ENCODE peak calls at places on chromosomes 2 and 18, in seven cellular contexts. X is CD4-positive, CD25-positive, alpha-beta regulatory T cell; U is heart left ventricle; P is neural progenitor cell; F is adipocyte; D is brain microvascular endothelial cell; A is cardiac muscle cell. I is an unnamed sample.

GRCh38 chr2:60550984-60551240 is 2.5 kb downstream of the BCL11A start:
- DNase-seq in U (no peak), X (no peak), F (no peak), P (no peak), A (no peak), D (no peak), I (no peak)

GRCh38 chr2:223971731-223972130 is 14.5 kb downstream of the MRPL44 start:
- DNase-seq in P (no peak), A (no peak), X (no peak), D (no peak), F (no peak), U (no peak), I (no peak)

GRCh38 chr2:26477911-26478253 is at the start of gene OTOF:
- DNase-seq in X (no peak), A (peak), U (peak), F (peak), D (peak), P (no peak), I (no peak)

GRCh38 chr2:219125225-219125885 is 35.3 kb downstream of the NHEJ1 start:
- DNase-seq in U (peak), F (peak), A (peak), P (no peak), D (peak), X (no peak), I (peak)

GRCh38 chr2:220143336-220143735 is 515.9 kb downstream of the SLC4A3 start:
- DNase-seq in D (peak), X (no peak), F (peak), P (no peak), U (no peak), A (peak), I (no peak)

GRCh38 chr2:1730047-1730937 is 14.0 kb downstream of the PXDN start:
- DNase-seq in D (no peak), U (no peak), P (peak), X (no peak), A (peak), F (peak), I (peak)

GRCh38 chr18:3248062-3248669 is 565 bp downstream of the MYL12A start:
- DNase-seq in P (peak), F (peak), A (peak), U (no peak), X (no peak), D (no peak), I (no peak)

GRCh38 chr2:149261672-149262071 is 68.7 kb upstream of the LYPD6 start:
- DNase-seq in F (no peak), D (no peak), U (no peak), X (no peak), P (no peak), A (no peak), I (no peak)

GRCh38 chr2:231640646-231641111 is 48.0 kb downstream of the TEX44 start:
- DNase-seq in F (no peak), A (no peak), X (no peak), P (peak), U (peak), D (peak), I (peak)

GRCh38 chr2:227164745-227165350 is 424 bp downstream of the COL4A3 start:
- DNase-seq in F (no peak), D (no peak), P (peak), X (no peak), A (no peak), U (peak), I (peak)
- H3K4me3 ChIP-seq in F (peak), D (peak), P (peak), X (no peak), A (peak), U (peak), I (peak)

GRCh38 chr2:88067598-88067997 is at the start of gene SMYD1:
- DNase-seq in X (no peak), U (peak), D (no peak), A (no peak), P (no peak), F (no peak), I (no peak)
- H3K4me3 ChIP-seq in X (no peak), U (peak), D (no peak), A (peak), P (no peak), F (no peak), I (no peak)

DNA sequence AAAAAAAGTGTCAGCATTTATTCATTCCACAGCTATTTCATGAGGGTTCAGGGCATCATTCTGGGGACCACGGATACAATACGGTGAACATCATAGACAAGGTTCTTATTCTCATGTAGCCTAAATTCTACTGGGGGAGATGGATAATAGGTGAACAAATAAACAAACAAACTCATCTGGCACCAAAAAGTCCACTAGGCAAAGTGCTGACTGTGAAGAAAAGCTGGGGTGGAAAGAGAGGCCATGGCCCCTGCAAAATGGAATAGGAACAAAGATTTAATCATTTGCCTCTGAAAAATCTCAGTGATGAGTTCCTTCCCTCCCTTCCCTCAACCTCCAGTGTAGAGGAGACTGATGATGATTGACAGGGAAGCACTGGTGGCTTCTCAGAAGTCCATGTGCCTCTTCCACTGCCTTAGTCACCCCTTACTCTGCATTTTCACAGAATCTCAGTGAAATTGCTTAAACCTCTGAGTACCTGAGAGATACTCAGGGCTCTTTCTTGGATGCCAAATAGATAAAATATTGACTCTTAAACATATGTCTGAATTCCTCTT is 69.3 kb upstream of the IL1R1 start:
- DNase-seq in D (no peak), P (no peak), U (no peak), X (no peak), F (no peak), A (no peak), I (no peak)
- H3K4me3 ChIP-seq in D (no peak), P (no peak), U (no peak), X (no peak), F (no peak), A (no peak), I (no peak)

DNA sequence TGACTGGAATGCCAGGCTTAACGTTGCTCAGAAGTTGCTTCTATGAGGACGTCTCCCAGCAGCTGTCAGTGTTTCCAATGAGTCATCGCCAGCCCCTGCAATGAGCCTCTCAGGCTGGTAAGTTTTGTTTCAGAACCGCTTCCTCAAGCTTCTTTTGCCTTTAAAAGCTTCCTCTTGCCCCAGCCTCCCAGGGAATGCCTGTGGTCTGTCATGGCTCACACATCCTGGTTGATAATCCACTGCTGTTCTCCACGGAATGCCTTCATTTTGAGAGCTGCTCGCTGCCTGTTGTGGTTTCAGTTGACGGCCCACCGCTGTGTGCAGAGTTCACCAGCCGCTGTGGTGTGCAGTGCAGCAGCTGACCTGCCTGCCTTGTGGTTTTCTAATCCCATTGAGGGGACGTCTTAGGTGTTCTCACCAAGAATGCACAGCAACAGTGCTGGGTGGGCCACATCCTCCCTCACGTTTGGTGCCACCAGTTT is 96.4 kb downstream of the RTP5 start:
- DNase-seq in F (peak), U (peak), A (peak), P (peak), X (peak), D (peak), I (peak)
- H3K4me3 ChIP-seq in F (peak), U (no peak), A (no peak), P (no peak), X (peak), D (no peak), I (peak)

DNA sequence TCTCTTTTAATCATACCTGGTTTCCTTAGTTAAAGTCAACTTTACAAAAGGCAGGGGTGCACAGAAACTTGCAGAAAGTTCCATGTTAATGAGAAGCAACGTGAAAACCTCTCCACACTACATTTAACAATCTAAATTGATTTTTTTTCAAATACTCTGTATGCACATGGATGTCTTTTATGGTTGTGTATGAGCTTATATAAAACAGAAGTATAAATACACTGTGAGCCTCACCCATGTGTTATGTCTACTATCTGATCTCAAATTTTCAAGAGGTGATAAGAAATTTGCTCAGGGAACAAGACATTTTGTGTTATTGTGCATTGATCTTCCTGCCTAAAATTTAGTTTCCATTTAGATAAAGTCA is 617.6 kb downstream of the ADCYAP1 start:
- DNase-seq in U (no peak), F (no peak), P (no peak), A (no peak), X (no peak), D (no peak), I (no peak)
- H3K4me3 ChIP-seq in U (no peak), F (no peak), P (no peak), A (no peak), X (no peak), D (no peak), I (no peak)